ENCODE peak calls at places on chromosomes 13 and 19, in ten cellular contexts. P, E, O, I, Y, B, V, M, Z and K are unnamed samples.

GRCh38 chr13:113117335-113117872 is 5.2 kb upstream of the F10 start:
- DNase-seq in Z (peak), I (no peak), P (peak), Y (no peak), B (no peak), M (no peak), V (no peak), O (peak), E (no peak), K (no peak)

GRCh38 chr13:99974939-99975561 is 3.5 kb upstream of the ZIC5 start:
- DNase-seq in E (no peak), V (no peak), B (no peak), I (no peak), M (no peak), O (no peak), Z (no peak), Y (no peak), P (no peak), K (no peak)

GRCh38 chr19:41355802-41356201 is 2.1 kb upstream of the TGFB1 start:
- DNase-seq in O (no peak), I (no peak), P (no peak), E (no peak), Z (no peak), Y (no peak), B (no peak), V (no peak), M (no peak), K (no peak)

GRCh38 chr19:42078058-42078457 is 2.1 kb downstream of the ZNF574 start:
- DNase-seq in V (no peak), E (no peak), M (no peak), P (no peak), O (no peak), Y (no peak), Z (no peak), B (no peak), I (no peak), K (no peak)

GRCh38 chr19:2507109-2507508 is 31.2 kb downstream of the GADD45B start:
- DNase-seq in V (no peak), M (no peak), E (peak), P (peak), I (no peak), O (peak), Y (no peak), B (no peak), Z (no peak), K (peak)

GRCh38 chr13:67383358-67383757 is 153.2 kb upstream of the PCDH9 start:
- DNase-seq in Z (no peak), B (no peak), E (peak), P (peak), O (no peak), M (no peak), V (no peak), Y (no peak), I (no peak), K (no peak)

GRCh38 chr13:98204546-98204945 is 27.5 kb upstream of the RNF113B start:
- DNase-seq in Z (no peak), E (no peak), O (no peak), V (no peak), I (no peak), P (no peak), B (no peak), M (no peak), Y (no peak), K (no peak)

GRCh38 chr19:41424335-41425173 is 2.6 kb downstream of the B3GNT8 start:
- DNase-seq in P (no peak), V (no peak), M (no peak), Y (no peak), I (no peak), E (no peak), O (no peak), Z (no peak), B (no peak), K (no peak)

GRCh38 chr19:49855676-49856573 is 5.0 kb downstream of the PTOV1 start:
- DNase-seq in B (no peak), M (no peak), E (no peak), I (no peak), Z (no peak), Y (no peak), O (no peak), P (no peak), V (no peak), K (no peak)

GRCh38 chr13:99926014-99926731 is 45.4 kb downstream of the ZIC5 start:
- DNase-seq in Z (no peak), O (peak), B (no peak), P (peak), V (no peak), E (no peak), Y (no peak), M (no peak), I (no peak), K (no peak)

GRCh38 chr19:5803752-5804515 is 933 bp upstream of the NRTN start:
- DNase-seq in P (peak), Y (peak), O (peak), B (peak), I (peak), M (no peak), E (peak), Z (peak), V (peak), K (peak)

GRCh38 chr13:94595006-94595942 is 678 bp downstream of the TGDS start:
- DNase-seq in M (no peak), Y (peak), Z (peak), P (peak), O (peak), B (peak), E (peak), V (peak), I (peak), K (peak)

GRCh38 chr19:47446534-47447469 is 24.9 kb downstream of the SLC8A2 start:
- DNase-seq in V (no peak), O (peak), Z (peak), B (no peak), Y (no peak), P (peak), M (no peak), E (peak), I (no peak), K (no peak)
- H3K4me3 ChIP-seq in V (peak), O (no peak), Z (peak), B (peak), Y (no peak), P (no peak), M (peak), E (no peak), I (peak), K (no peak)

DNA sequence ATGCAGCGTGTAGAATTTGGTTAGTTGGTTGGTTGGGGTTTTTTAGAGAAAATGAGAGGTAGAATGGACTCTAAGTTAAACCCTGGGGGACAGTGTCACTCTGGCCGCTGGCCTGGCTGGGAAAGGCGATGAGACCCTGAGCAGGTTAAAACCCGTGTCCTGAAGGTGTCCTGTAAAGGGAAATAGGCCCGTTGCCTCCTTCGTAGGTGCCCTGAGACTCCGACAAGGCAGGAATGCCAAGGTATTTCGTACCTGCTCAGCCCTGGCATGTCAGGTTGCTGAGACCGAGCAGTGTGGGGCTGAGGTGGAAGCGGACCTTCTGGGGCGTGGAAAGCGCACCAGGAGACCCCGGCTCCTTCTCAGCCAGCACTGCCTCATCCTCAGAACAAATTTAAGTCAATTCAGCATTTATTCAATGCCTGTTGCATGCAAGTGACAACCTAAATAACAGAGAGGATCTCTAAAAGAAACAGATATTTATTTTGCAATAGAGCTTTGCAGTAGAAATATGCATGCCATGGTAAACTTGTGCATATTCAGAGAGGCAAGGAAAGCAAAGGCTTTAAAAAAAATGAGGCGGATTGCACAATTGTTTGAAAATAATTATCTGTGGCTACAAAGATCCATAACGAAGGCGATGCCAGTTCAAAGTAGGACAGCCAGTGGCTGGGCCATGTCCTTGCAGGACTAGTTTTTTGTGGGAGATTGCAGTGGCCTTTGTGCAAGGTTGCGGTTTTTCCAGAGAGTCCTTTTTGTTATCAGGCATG is 1.4 kb upstream of the RAB20 start:
- DNase-seq in I (no peak), O (no peak), V (no peak), B (no peak), E (no peak), Z (no peak), Y (no peak), P (no peak), M (no peak), K (no peak)
- H3K4me3 ChIP-seq in I (peak), O (peak), V (peak), B (no peak), E (peak), Z (no peak), Y (no peak), P (peak), M (no peak), K (peak)

GRCh38 chr13:46947425-46948191 is 50.8 kb upstream of the HTR2A start:
- DNase-seq in O (no peak), B (no peak), Z (no peak), Y (no peak), E (no peak), M (no peak), P (no peak), V (no peak), I (no peak), K (no peak)

GRCh38 chr13:46951516-46951915 is 54.7 kb upstream of the HTR2A start:
- DNase-seq in M (no peak), Y (no peak), V (no peak), I (no peak), E (no peak), P (no peak), Z (no peak), B (no peak), O (peak), K (no peak)

GRCh38 chr13:46953331-46953730 is 56.5 kb upstream of the HTR2A start:
- DNase-seq in B (no peak), Y (no peak), I (no peak), M (no peak), P (no peak), V (no peak), E (no peak), Z (no peak), O (no peak), K (no peak)

GRCh38 chr13:46948338-46948737 is 51.5 kb upstream of the HTR2A start:
- DNase-seq in V (no peak), P (no peak), E (no peak), B (no peak), M (no peak), O (no peak), Z (no peak), I (no peak), Y (no peak), K (no peak)

GRCh38 chr13:46949211-46949610 is 52.4 kb upstream of the HTR2A start:
- DNase-seq in V (no peak), Z (no peak), P (no peak), Y (no peak), O (no peak), I (no peak), B (no peak), E (no peak), M (no peak), K (no peak)
- H3K4me3 ChIP-seq in V (no peak), Z (no peak), P (no peak), Y (no peak), O (no peak), I (no peak), B (no peak), E (no peak), M (no peak), K (no peak)

DNA sequence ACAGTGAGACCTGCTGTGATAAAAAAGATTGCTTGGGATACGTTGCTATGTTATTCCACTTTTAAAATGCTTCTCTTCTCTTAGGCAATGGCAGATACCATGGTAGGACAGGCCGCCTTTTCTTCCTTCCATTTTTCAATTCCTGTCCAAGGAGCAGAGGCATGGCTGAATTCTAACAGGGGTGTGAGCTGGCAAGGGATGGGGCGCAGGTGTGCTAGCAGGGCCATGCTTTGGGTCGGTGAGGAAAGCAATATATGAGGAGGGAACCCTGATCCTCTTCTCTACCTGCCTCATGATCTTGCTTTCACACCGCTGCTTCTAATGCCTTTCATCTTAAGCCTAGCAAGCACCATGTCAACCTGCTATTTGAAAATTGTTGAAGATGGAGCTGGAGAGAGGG is 225.0 kb downstream of the KATNAL1 start:
- DNase-seq in I (no peak), E (no peak), B (no peak), Y (no peak), O (no peak), Z (no peak), P (no peak), M (no peak), V (no peak), K (no peak)
- H3K4me3 ChIP-seq in I (no peak), E (no peak), B (no peak), Y (no peak), O (no peak), Z (no peak), P (no peak), M (no peak), V (no peak), K (no peak)

GRCh38 chr19:8149261-8150094 is at the start of gene FBN3:
- DNase-seq in Z (no peak), M (no peak), Y (no peak), P (no peak), B (peak), E (no peak), O (no peak), V (no peak), I (no peak), K (no peak)
- H3K4me3 ChIP-seq in Z (no peak), M (peak), Y (no peak), P (no peak), B (peak), E (no peak), O (no peak), V (peak), I (peak), K (no peak)

DNA sequence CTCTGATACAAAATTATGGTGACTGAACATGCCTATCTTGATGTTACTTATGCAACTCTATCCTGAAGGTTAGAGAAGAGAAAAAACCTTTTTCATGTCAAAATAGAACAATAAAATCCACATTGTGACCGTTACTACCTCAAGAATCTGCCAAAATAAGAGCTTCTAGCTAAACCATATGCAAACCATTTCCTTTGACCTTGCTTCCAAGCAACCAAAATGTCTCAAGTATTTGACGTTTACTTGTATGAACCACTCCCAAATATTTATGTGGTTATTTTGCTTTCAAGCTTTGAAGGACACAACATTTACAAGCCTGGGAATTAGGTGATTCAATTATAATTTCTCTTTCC is 13.9 kb downstream of the FOXO1 start:
- DNase-seq in Z (no peak), P (no peak), Y (no peak), O (no peak), M (no peak), I (no peak), V (no peak), B (no peak), E (no peak), K (no peak)
- H3K4me3 ChIP-seq in Z (no peak), P (no peak), Y (peak), O (no peak), M (no peak), I (no peak), V (no peak), B (no peak), E (no peak), K (peak)

DNA sequence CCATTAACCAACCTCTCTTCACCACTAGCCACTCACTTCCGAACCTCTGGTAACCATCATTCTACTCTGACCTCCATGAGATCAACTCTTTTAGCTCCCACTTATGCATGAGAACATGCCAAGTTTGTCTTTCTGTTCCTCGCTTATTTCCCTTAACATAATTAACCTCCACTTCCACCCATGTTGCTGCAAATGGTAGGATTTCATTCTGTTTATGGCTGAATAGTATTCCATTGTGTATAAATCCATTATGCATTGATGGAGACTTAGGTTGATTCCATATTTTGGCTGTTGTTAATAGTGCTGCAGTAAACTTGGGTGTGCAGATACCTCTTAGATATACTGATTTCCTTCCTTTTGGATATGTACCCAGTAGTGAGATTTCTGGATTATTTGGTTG is 30.2 kb downstream of the ZNF382 start:
- DNase-seq in B (no peak), E (no peak), Y (no peak), P (no peak), O (no peak), V (no peak), Z (no peak), M (no peak), I (no peak), K (no peak)
- H3K4me3 ChIP-seq in B (no peak), E (peak), Y (no peak), P (no peak), O (no peak), V (no peak), Z (no peak), M (no peak), I (no peak), K (no peak)

GRCh38 chr19:1362385-1363257 is 21.1 kb upstream of the NDUFS7 start:
- DNase-seq in B (no peak), I (no peak), O (no peak), E (no peak), Z (no peak), Y (no peak), P (no peak), M (no peak), V (no peak), K (no peak)

GRCh38 chr19:1360818-1361461 is 22.8 kb upstream of the NDUFS7 start:
- DNase-seq in Y (no peak), B (no peak), M (no peak), O (peak), V (no peak), Z (peak), P (peak), I (peak), E (no peak), K (no peak)

GRCh38 chr19:1357695-1358094 is 26.0 kb upstream of the NDUFS7 start:
- DNase-seq in E (no peak), O (no peak), V (no peak), M (no peak), Z (no peak), I (no peak), P (no peak), B (no peak), Y (no peak), K (no peak)

GRCh38 chr19:1361601-1362384 is 21.9 kb upstream of the NDUFS7 start:
- DNase-seq in O (peak), I (no peak), P (peak), Z (no peak), M (no peak), B (no peak), Y (no peak), E (peak), V (no peak), K (no peak)

GRCh38 chr19:1360126-1360817 is 23.4 kb upstream of the NDUFS7 start:
- DNase-seq in P (no peak), Z (no peak), E (no peak), M (no peak), Y (no peak), O (no peak), V (no peak), I (no peak), B (no peak), K (no peak)
- H3K4me3 ChIP-seq in P (no peak), Z (peak), E (peak), M (peak), Y (no peak), O (peak), V (no peak), I (peak), B (no peak), K (no peak)

GRCh38 chr13:83881917-83882625 is at the start of gene SLITRK1:
- DNase-seq in P (peak), B (peak), V (no peak), Y (no peak), M (peak), Z (peak), E (peak), I (no peak), O (peak), K (peak)
- H3K4me3 ChIP-seq in P (peak), B (peak), V (no peak), Y (no peak), M (peak), Z (peak), E (peak), I (no peak), O (no peak), K (no peak)